ENCODE peak calls at places on chromosomes 7 and 10, in four cellular contexts. N is fibroblast of mammary gland, E is A673, O is H9. J is an unnamed sample.

GRCh38 chr10:30775779-30776591 is 146.4 kb upstream of the LYZL2 start:
- DNase-seq in N (peak; percentile 89), E (no peak), O (no peak), J (no peak)

GRCh38 chr7:134031835-134032617 is 95.1 kb upstream of the LRGUK start:
- DNase-seq in N (peak; percentile 4), E (no peak), O (no peak), J (no peak)

GRCh38 chr7:111802194-111802785 is 240.0 kb upstream of the IMMP2L start:
- DNase-seq in N (no peak), E (no peak), O (no peak), J (no peak)

GRCh38 chr7:148944935-148945934 is 61.1 kb upstream of the EZH2 start:
- DNase-seq in N (peak; percentile 64), E (peak; percentile 52), O (no peak), J (no peak)

GRCh38 chr10:96470108-96470743 is 43.5 kb downstream of the TLL2 start:
- DNase-seq in N (peak; percentile 35), E (peak; percentile 63), O (peak; percentile 71), J (peak; percentile 45)

GRCh38 chr10:59838390-59838789 is 68.0 kb downstream of the CCDC6 start:
- DNase-seq in N (no peak), E (no peak), O (no peak), J (no peak)

GRCh38 chr10:30187010-30187409 is 127.6 kb upstream of the JCAD start:
- DNase-seq in N (no peak), E (no peak), O (no peak), J (no peak)

GRCh38 chr7:39616138-39616537 is 7.2 kb upstream of the RALA start:
- DNase-seq in N (no peak), E (no peak), O (no peak), J (no peak)

GRCh38 chr7:138565451-138566114 is 105.5 kb downstream of the TRIM24 start:
- DNase-seq in N (peak; percentile 78), E (peak; percentile 13), O (peak; percentile 41), J (no peak)

GRCh38 chr10:25555865-25556264 is 378.2 kb upstream of the MYO3A start:
- DNase-seq in N (no peak), E (peak; percentile 31), O (no peak), J (no peak)

GRCh38 chr7:75617634-75618234 is 121.0 kb downstream of the HIP1 start:
- DNase-seq in N (no peak), E (no peak), O (no peak), J (no peak)

GRCh38 chr10:35103887-35104286 is 13.7 kb upstream of the CUL2 start:
- DNase-seq in N (no peak), E (no peak), O (no peak), J (no peak)

GRCh38 chr7:137992738-137993394 is 9.0 kb downstream of the CREB3L2 start:
- DNase-seq in N (peak; percentile 99), E (no peak), O (no peak), J (no peak)

GRCh38 chr10:14659626-14660196 is 115.0 kb downstream of the FAM107B start:
- DNase-seq in N (no peak), E (no peak), O (no peak), J (no peak)

GRCh38 chr10:88041243-88042161 is 178.1 kb downstream of the PTEN start:
- DNase-seq in N (no peak), E (no peak), O (no peak), J (no peak)

GRCh38 chr10:49398000-49398861 is 2.3 kb upstream of the DRGX start:
- DNase-seq in N (peak; percentile 27), E (peak; percentile 31), O (peak; percentile 76), J (peak; percentile 61)

GRCh38 chr7:130669051-130669700 is 628 bp upstream of the COPG2 start:
- DNase-seq in N (no peak), E (no peak), O (no peak), J (no peak)

GRCh38 chr7:29284586-29285450 is 90.2 kb downstream of the CHN2 start:
- DNase-seq in N (no peak), E (no peak), O (no peak), J (no peak)

GRCh38 chr7:117997862-117998825 is 124.9 kb upstream of the CTTNBP2 start:
- DNase-seq in N (no peak), E (no peak), O (no peak), J (no peak)

GRCh38 chr7:44278451-44279161 is 46.8 kb downstream of the CAMK2B start:
- DNase-seq in N (no peak), E (no peak), O (peak; percentile 18), J (no peak)

GRCh38 chr7:107069457-107069856 is 25.0 kb downstream of the PRKAR2B start:
- DNase-seq in N (no peak), E (no peak), O (no peak), J (no peak)

GRCh38 chr10:132107211-132107946 is 41.6 kb downstream of the JAKMIP3 start:
- DNase-seq in N (no peak), E (no peak), O (peak; percentile 23), J (no peak)

GRCh38 chr7:102005933-102006332 is 188.5 kb downstream of the CUX1 start:
- DNase-seq in N (no peak), E (no peak), O (no peak), J (no peak)

GRCh38 chr10:11646450-11646849 is 35.0 kb upstream of the USP6NL start:
- DNase-seq in N (no peak), E (no peak), O (no peak), J (no peak)

GRCh38 chr7:126079581-126079980 is 1150.0 kb upstream of the POT1 start:
- DNase-seq in N (no peak), E (no peak), O (no peak), J (no peak)

GRCh38 chr10:100370561-100370975 is 23.5 kb downstream of the SCD start:
- DNase-seq in N (peak; percentile 79), E (no peak), O (no peak), J (no peak)

GRCh38 chr10:33064706-33065105 is 106.7 kb upstream of the ITGB1 start:
- DNase-seq in N (no peak), E (no peak), O (no peak), J (no peak)

DNA sequence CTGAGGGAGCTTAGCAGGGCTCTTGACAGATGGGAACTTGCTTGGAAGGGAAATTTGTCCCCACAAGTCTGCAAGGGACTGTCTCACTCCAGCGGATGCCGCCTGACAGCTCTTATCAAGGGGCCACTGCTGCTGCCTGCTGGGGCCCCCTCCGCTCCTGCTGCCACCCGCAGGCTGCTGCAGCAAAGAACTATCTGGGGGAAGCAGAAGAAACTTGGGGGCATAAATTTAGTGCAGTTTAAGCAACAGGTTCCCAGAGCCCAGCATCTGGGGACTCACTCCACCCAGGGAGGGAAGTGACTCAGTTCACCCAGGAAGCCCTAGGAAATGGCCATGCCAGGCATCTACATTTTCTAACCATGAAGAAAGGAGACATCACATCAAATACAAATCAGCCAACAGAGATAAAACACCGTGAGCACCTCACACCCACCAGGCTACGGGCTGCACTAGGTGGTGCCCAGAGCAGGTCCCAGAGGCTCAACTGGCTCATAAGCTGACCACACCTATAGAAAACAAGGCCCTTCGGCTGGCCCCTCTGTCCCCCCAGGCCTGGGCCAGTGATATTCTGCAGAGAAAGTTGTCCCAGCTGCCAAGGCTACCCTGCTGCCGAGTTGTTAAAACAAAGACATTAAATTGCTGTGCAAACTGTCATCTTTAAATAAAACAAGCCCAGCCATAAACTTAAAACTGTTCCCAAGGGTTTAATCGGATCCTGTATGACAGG is 3.7 kb downstream of the RGS10 start:
- DNase-seq in N (peak; percentile 18), E (no peak), O (no peak), J (no peak)
- TF ChIP-seq CTCF in N (no peak), E (peak; percentile 24), O (peak; percentile 23), J (no peak)

GRCh38 chr10:44186150-44186549 is 198.7 kb downstream of the CXCL12 start:
- DNase-seq in N (peak; percentile 81), E (no peak), O (no peak), J (no peak)
- TF ChIP-seq CTCF in N (no peak), E (no peak), O (no peak), J (no peak)

GRCh38 chr10:83915801-83916200 is 223.5 kb upstream of the GHITM start:
- DNase-seq in N (no peak), E (no peak), O (no peak), J (no peak)
- TF ChIP-seq CTCF in N (no peak), E (no peak), O (no peak), J (no peak)

GRCh38 chr7:47757946-47758371 is 176.0 kb upstream of the TNS3 start:
- DNase-seq in N (peak; percentile 94), E (no peak), O (no peak), J (no peak)

GRCh38 chr7:47762746-47763062 is 180.8 kb upstream of the TNS3 start:
- DNase-seq in N (no peak), E (no peak), O (no peak), J (no peak)

GRCh38 chr7:47762207-47762606 is 180.3 kb upstream of the TNS3 start:
- DNase-seq in N (no peak), E (no peak), O (no peak), J (no peak)

GRCh38 chr7:47758546-47758945 is 176.6 kb upstream of the TNS3 start:
- DNase-seq in N (peak; percentile 74), E (no peak), O (no peak), J (no peak)

DNA sequence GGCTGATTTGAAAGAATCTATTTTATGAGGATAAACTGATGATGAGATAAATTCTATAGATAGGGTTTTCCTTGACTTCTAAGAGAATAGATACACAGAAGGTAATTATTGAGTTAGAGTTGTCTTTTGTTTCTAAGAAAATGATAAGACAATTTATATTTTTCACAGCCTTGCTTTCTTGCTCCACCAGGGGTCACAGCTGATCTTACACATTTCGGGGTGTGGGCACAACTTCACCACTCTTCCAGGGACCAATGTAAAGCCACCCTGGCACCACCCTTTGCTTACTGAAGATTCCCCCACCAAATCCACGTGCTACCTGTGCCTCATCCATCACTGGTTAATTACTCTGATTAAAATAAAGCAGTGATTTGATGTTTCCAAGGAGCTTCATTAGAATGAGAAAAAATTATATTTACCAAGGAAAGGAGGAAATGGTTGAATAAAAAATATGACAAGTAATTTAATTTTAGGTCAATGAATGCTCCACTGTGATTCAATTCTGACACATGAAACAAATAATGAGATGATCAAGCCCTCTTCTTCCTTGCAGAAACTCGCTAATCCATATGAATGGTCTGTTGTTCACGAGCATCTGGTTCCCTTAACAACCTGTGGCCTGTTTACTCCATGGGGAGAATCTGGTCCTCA is 177.3 kb upstream of the TNS3 start:
- DNase-seq in N (peak; percentile 41), E (no peak), O (no peak), J (no peak)
- TF ChIP-seq CTCF in N (peak; percentile 36), E (peak; percentile 17), O (peak; percentile 36), J (peak; percentile 23)

J was measured in neural crest cell.